ENCODE peak calls at places on chromosomes 11 and 22, in eight cellular contexts. Y is aorta; Q is HCT116; E is activated naive CD4-positive, alpha-beta T cell treated with anti-CD3 and anti-CD28 coated beads, Interleukin-2, amount 50 U/mL, for 72 hours; S is HepG2; I is foreskin keratinocyte; W is activated CD4-positive, alpha-beta T cell treated with anti-CD3 and anti-CD28 coated beads for 36 hours; P is T-cell. H is an unnamed sample.

GRCh38 chr22:41910050-41910598 is 4.8 kb downstream of the SHISA8 start:
- ATAC-seq in E (peak), W (no peak), I (peak), Q (no peak), P (peak), S (peak), Y (no peak), H (no peak)

GRCh38 chr11:133011604-133012003 is 520.7 kb downstream of the OPCML start:
- ATAC-seq in E (no peak), Y (no peak), P (no peak), Q (no peak), W (no peak), I (no peak), S (no peak), H (no peak)

GRCh38 chr11:102306048-102306575 is 11.2 kb upstream of the BIRC3 start:
- ATAC-seq in W (peak), P (peak), E (peak), S (peak), Q (peak), I (peak), Y (no peak), H (peak)

GRCh38 chr22:26075233-26075632 is 94.0 kb upstream of the SEZ6L start:
- ATAC-seq in Y (no peak), I (no peak), Q (no peak), W (peak), S (no peak), P (no peak), E (no peak), H (no peak)

GRCh38 chr11:125210112-125210511 is 45.6 kb downstream of the PKNOX2 start:
- ATAC-seq in P (no peak), Y (no peak), S (no peak), Q (no peak), E (no peak), W (no peak), I (no peak), H (no peak)

GRCh38 chr11:74322667-74323066 is 11.2 kb upstream of the P4HA3 start:
- ATAC-seq in Y (peak), P (no peak), S (no peak), I (no peak), E (no peak), W (no peak), Q (no peak), H (no peak)

GRCh38 chr11:96230686-96231085 is 112.3 kb downstream of the MAML2 start:
- ATAC-seq in P (no peak), S (no peak), W (no peak), I (no peak), E (no peak), Y (no peak), Q (no peak), H (no peak)

GRCh38 chr11:102138677-102139076 is 28.4 kb downstream of the YAP1 start:
- ATAC-seq in Y (no peak), P (no peak), Q (no peak), I (peak), W (no peak), E (no peak), S (no peak), H (no peak)

H was measured in activated T-helper 17 cell treated with anti-CD3 and anti-CD28 coated beads, Interleukin-2, amount 50 U/mL, for 72 hours.